ENCODE peak calls at places on chromosome 13, in eight cellular contexts. N is neural progenitor cell; U is breast epithelium; Y is CD8-positive, alpha-beta memory T cell; T is right lobe of liver; F is fibroblast of lung; V is pancreas; P is IMR-90. A is an unnamed sample. For H3K4me1, the result is how much of the 10 kb centered on the place peaks cover.

GRCh38 chr13:60431108-60431700 is 34.2 kb downstream of the TDRD3 start:
- DNase-seq in N (peak), U (no peak), Y (peak), T (no peak), F (peak), V (no peak), P (peak), A (no peak)

GRCh38 chr13:22080832-22081231 is 410.0 kb downstream of the FGF9 start:
- DNase-seq in N (no peak), U (no peak), Y (no peak), T (no peak), F (no peak), V (no peak), P (no peak), A (no peak)

GRCh38 chr13:102460806-102461205 is 59.0 kb upstream of the FGF14 start:
- DNase-seq in N (no peak), U (no peak), Y (no peak), T (no peak), F (no peak), V (no peak), P (no peak), A (no peak)

GRCh38 chr13:105343134-105343806 is 1192.2 kb downstream of the EFNB2 start:
- DNase-seq in N (no peak), U (no peak), Y (no peak), T (no peak), F (peak), V (no peak), P (peak), A (no peak)

GRCh38 chr13:46609052-46609451 is 56.1 kb downstream of the LRCH1 start:
- DNase-seq in N (no peak), U (no peak), Y (no peak), T (no peak), F (no peak), V (no peak), P (no peak), A (no peak)

GRCh38 chr13:47396915-47397314 is 500.1 kb upstream of the HTR2A start:
- DNase-seq in N (peak), U (no peak), Y (no peak), T (no peak), F (no peak), V (no peak), P (no peak), A (no peak)

GRCh38 chr13:77544365-77544764 is 8.9 kb downstream of the SCEL start:
- DNase-seq in N (no peak), U (peak), Y (no peak), T (no peak), F (peak), V (peak), P (no peak), A (peak)

GRCh38 chr13:76969488-76970365 is 21.4 kb downstream of the ACOD1 start:
- DNase-seq in N (peak), U (no peak), Y (no peak), T (no peak), F (no peak), V (no peak), P (no peak), A (no peak)

GRCh38 chr13:41603917-41604316 is 146.6 kb downstream of the RGCC start:
- DNase-seq in N (no peak), U (no peak), Y (no peak), T (no peak), F (peak), V (no peak), P (peak), A (no peak)

GRCh38 chr13:89455741-89456140 is 1784.6 kb downstream of the SLITRK5 start:
- DNase-seq in N (no peak), U (no peak), Y (no peak), T (no peak), F (no peak), V (no peak), P (no peak), A (no peak)

GRCh38 chr13:67792151-67792665 is 562.1 kb upstream of the PCDH9 start:
- DNase-seq in N (no peak), U (no peak), Y (no peak), T (no peak), F (peak), V (no peak), P (no peak), A (no peak)

GRCh38 chr13:76832258-76832988 is 53.8 kb downstream of the KCTD12 start:
- DNase-seq in N (no peak), U (no peak), Y (no peak), T (no peak), F (no peak), V (no peak), P (no peak), A (no peak)

GRCh38 chr13:72820156-72820897 is 38.4 kb downstream of the PIBF1 start:
- DNase-seq in N (no peak), U (no peak), Y (no peak), T (no peak), F (peak), V (no peak), P (peak), A (no peak)

GRCh38 chr13:98315466-98315865 is 138.4 kb upstream of the RNF113B start:
- DNase-seq in N (no peak), U (no peak), Y (no peak), T (no peak), F (no peak), V (no peak), P (peak), A (no peak)

GRCh38 chr13:98312606-98313005 is 135.5 kb upstream of the RNF113B start:
- DNase-seq in N (no peak), U (no peak), Y (no peak), T (no peak), F (no peak), V (no peak), P (peak), A (no peak)

GRCh38 chr13:98311200-98311548 is 134.1 kb upstream of the RNF113B start:
- DNase-seq in N (no peak), U (no peak), Y (no peak), T (no peak), F (no peak), V (no peak), P (no peak), A (no peak)

GRCh38 chr13:98313938-98314292 is 136.8 kb upstream of the RNF113B start:
- DNase-seq in N (no peak), U (no peak), Y (no peak), T (no peak), F (no peak), V (peak), P (no peak), A (no peak)

DNA sequence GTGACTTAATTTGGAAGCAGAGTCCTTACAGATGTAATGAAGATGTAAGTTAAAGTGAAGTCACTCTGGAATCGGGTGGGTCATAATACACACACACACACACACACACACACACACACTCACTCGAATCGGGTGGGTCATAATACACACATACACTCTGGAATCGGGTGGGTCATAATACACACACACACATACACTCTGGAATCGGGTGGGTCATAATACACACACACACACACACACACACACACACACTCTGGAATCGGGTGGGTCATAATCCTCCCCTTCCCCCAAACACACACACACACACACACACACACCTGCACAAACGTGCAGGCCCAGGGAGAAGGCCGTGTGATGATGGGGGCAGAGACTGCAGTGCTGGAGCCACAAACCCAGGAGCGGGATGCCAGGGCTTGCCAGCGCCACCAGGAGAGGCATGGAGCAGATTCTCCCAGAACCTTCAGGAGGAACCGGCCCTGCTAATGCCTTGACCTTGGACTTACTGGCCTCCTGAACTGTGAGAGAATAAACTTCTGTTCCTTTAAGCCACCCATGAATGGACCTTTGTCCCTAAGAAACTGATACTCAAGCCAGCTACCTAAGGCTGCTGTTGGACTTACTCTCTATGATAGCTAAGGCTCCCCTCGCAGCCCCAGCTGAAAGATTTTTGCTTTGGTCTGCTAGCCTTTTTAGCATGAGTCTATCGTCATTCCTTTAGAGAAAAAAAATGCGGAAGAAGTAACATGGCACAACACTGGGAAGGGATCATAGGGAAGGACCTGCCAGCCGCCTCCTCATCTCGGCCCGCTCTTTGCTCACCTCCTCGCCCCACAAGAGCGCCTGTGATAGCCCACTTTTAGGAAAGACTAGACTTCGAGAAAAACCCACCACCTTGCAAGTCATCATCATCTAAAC is 136.2 kb upstream of the RNF113B start:
- DNase-seq in N (no peak), U (no peak), Y (no peak), T (no peak), F (no peak), V (peak), P (no peak), A (no peak)
- H3K4me1 ChIP-seq in N (under half), U (under half), Y (under half), T (under half), F (under half), V (under half), P (under half), A (under half)

GRCh38 chr13:33262997-33263396 is 22.6 kb downstream of the STARD13 start:
- DNase-seq in N (no peak), U (no peak), Y (no peak), T (no peak), F (no peak), V (no peak), P (no peak), A (no peak)

GRCh38 chr13:33263484-33263883 is 22.1 kb downstream of the STARD13 start:
- DNase-seq in N (no peak), U (no peak), Y (no peak), T (no peak), F (no peak), V (no peak), P (no peak), A (no peak)

GRCh38 chr13:33262069-33262487 is 23.5 kb downstream of the STARD13 start:
- DNase-seq in N (peak), U (no peak), Y (no peak), T (no peak), F (no peak), V (no peak), P (peak), A (peak)

GRCh38 chr13:33261426-33262068 is 24.0 kb downstream of the STARD13 start:
- DNase-seq in N (no peak), U (no peak), Y (no peak), T (no peak), F (peak), V (no peak), P (peak), A (peak)

GRCh38 chr13:33262554-33262953 is 23.0 kb downstream of the STARD13 start:
- DNase-seq in N (no peak), U (no peak), Y (no peak), T (no peak), F (no peak), V (no peak), P (no peak), A (no peak)
- H3K4me1 ChIP-seq in N (under half), U (under half), Y (under half), T (half or more), F (under half), V (under half), P (half or more), A (under half)

DNA sequence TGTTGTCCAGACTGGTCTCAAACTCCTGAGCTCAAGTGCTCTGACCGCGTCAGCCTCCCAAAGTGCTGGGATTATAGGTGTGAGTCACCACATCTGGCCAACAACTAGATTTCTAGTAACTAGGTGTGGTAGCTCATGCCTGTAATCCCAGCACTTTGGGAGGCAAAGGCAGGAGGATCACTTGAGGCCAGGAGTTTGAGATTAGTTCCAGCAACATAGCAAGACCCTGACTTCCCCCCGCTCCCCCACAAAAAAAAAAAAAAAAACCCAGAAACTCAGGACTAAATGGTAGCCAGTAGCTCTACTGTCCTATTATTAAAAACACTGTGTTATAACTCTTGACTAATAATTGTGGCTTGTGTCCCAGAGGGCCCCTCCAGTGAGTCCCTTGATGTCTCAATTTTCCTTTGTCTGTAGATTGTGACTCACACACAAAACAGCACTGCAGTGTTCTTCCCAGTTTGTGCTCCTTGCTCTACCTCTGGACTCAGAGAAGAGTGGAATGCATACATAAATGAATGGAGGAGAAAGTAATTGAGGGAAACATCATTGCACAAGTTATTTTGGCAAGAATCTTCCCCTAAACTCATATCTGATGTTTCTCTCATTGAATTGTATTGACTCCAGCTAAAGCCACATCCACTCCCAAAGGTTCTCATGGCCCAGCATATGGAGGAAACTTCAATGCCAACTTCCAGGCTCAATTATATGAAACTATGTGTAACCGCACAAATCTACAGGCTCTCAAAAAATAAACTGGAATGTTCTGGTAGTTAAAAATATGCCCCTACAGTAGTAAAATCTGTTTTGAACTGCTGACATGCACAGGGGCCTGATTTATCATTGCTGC is 8.8 kb downstream of the TPT1 start:
- DNase-seq in N (no peak), U (no peak), Y (no peak), T (no peak), F (peak), V (no peak), P (peak), A (no peak)
- H3K4me1 ChIP-seq in N (under half), U (under half), Y (half or more), T (under half), F (under half), V (half or more), P (under half), A (under half)

DNA sequence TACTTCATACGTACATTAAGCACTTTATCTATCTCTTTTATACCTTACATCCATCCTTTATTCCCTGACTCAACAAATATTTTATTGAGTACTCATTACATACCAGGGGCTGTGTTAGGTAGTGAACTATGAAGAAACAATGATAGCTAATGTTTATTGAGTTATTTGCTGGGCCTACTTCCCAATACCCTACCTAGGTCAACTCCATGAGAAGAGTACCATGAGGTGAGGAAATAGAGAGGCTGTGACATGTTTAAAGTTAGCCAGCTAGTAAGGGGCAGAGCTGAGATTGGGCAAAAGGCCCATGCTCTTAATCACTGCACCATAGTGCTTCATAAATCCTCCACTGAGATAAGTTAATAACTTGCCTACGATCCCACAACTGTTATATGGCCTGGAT is 79.9 kb downstream of the FREM2 start:
- DNase-seq in N (no peak), U (no peak), Y (no peak), T (no peak), F (no peak), V (no peak), P (no peak), A (no peak)
- H3K4me1 ChIP-seq in N (under half), U (under half), Y (under half), T (under half), F (under half), V (under half), P (under half), A (under half)

DNA sequence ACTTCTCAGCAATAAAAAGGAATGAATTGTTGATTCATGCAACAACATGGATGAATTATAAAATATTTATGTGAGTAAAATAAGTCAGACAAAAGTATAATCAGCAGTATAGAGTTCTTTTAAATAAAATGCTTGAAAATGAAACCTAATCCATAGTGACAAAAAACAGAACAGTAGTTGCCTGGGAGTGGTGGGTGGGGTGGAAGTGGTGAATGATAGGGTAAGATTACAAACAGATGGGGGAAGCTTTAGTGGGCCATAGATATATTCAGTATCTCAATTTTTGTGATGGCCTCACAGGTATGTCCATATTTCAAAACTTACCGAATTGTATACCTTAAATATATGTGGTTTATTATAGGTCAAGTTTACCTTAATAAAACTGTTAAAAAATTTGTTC is 124.9 kb upstream of the UBL3 start:
- DNase-seq in N (no peak), U (no peak), Y (no peak), T (no peak), F (no peak), V (no peak), P (no peak), A (no peak)
- H3K4me1 ChIP-seq in N (under half), U (under half), Y (under half), T (under half), F (under half), V (under half), P (under half), A (under half)

GRCh38 chr13:79972066-79972569 is 368.8 kb downstream of the SPRY2 start:
- DNase-seq in N (no peak), U (no peak), Y (no peak), T (no peak), F (no peak), V (no peak), P (no peak), A (no peak)

GRCh38 chr13:79973533-79973963 is 367.4 kb downstream of the SPRY2 start:
- DNase-seq in N (no peak), U (no peak), Y (no peak), T (no peak), F (no peak), V (no peak), P (no peak), A (peak)
- H3K4me1 ChIP-seq in N (under half), U (under half), Y (under half), T (under half), F (under half), V (under half), P (under half), A (under half)

DNA sequence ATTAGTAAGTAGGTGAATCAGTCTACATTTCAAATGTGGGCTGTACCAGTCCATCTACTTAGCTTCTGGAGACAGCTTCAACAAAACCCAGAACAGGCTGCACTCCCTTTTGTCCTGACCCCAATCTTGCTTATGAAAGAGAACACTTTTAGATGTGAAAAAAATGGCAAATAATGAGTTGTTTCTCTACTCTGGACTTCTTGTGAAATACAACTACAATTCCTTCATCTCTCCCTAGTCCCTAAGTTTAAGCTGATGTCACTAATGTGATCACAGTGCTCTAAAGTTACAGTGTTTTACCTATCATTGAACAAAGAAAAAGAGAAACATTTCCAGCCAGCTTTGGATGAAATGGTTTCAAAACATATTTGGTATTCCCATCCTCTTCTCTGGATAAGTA is 183.9 kb downstream of the LHFPL6 start:
- DNase-seq in N (no peak), U (no peak), Y (no peak), T (no peak), F (no peak), V (no peak), P (no peak), A (no peak)
- H3K4me1 ChIP-seq in N (under half), U (under half), Y (under half), T (under half), F (under half), V (under half), P (under half), A (under half)

GRCh38 chr13:27442797-27443196 is 7.6 kb downstream of the MTIF3 start:
- DNase-seq in N (no peak), U (no peak), Y (no peak), T (no peak), F (no peak), V (no peak), P (no peak), A (no peak)
- H3K4me1 ChIP-seq in N (under half), U (under half), Y (half or more), T (under half), F (under half), V (under half), P (under half), A (under half)

GRCh38 chr13:110244926-110245325 is 62.0 kb downstream of the COL4A1 start:
- DNase-seq in N (no peak), U (no peak), Y (no peak), T (no peak), F (no peak), V (no peak), P (no peak), A (peak)
- H3K4me1 ChIP-seq in N (under half), U (under half), Y (under half), T (under half), F (under half), V (under half), P (under half), A (under half)

GRCh38 chr13:30353060-30353459 is 45.7 kb upstream of the KATNAL1 start:
- DNase-seq in N (no peak), U (no peak), Y (no peak), T (no peak), F (no peak), V (no peak), P (no peak), A (no peak)
- H3K4me1 ChIP-seq in N (under half), U (under half), Y (under half), T (under half), F (under half), V (under half), P (under half), A (under half)

A was measured in uterus.